ENCODE peak calls at places on chromosomes 3 and 15, in seven cellular contexts. One of them, this sample, is unnamed.

GRCh38 chr3:112097378-112097777 is 11.2 kb downstream of the C3orf52 start:
- DNase-seq in pons: peak; percentile 6
- DNase-seq in hepatocyte: peak; percentile 91
- DNase-seq in T-helper 9 cell: no peak
- DNase-seq in islet precursor cell: peak; percentile 78
- DNase-seq in hypothalamus: no peak
- DNase-seq in PC-9: peak; percentile 74
- DNase-seq in this sample: no peak

GRCh38 chr3:149575213-149575961 is 82.4 kb downstream of the WWTR1 start:
- DNase-seq in pons: no peak
- DNase-seq in PC-9: no peak
- DNase-seq in islet precursor cell: peak; percentile 72
- DNase-seq in T-helper 9 cell: no peak
- DNase-seq in hepatocyte: peak; percentile 16
- DNase-seq in hypothalamus: no peak
- DNase-seq in this sample: no peak

GRCh38 chr15:88604381-88604951 is 16.7 kb upstream of the AEN start:
- DNase-seq in islet precursor cell: peak; percentile 59
- DNase-seq in hypothalamus: no peak
- DNase-seq in T-helper 9 cell: no peak
- DNase-seq in PC-9: no peak
- DNase-seq in pons: no peak
- DNase-seq in hepatocyte: no peak
- DNase-seq in this sample: no peak

GRCh38 chr3:136547293-136547692 is 204.9 kb downstream of the STAG1 start:
- DNase-seq in hepatocyte: no peak
- DNase-seq in PC-9: no peak
- DNase-seq in pons: no peak
- DNase-seq in islet precursor cell: no peak
- DNase-seq in hypothalamus: no peak
- DNase-seq in T-helper 9 cell: no peak
- DNase-seq in this sample: no peak

GRCh38 chr3:10496121-10496863 is 9.1 kb downstream of the ATP2B2 start:
- DNase-seq in PC-9: no peak
- DNase-seq in pons: no peak
- DNase-seq in islet precursor cell: no peak
- DNase-seq in hepatocyte: no peak
- DNase-seq in T-helper 9 cell: no peak
- DNase-seq in hypothalamus: no peak
- DNase-seq in this sample: no peak

GRCh38 chr3:12194669-12195161 is 36.0 kb upstream of the TIMP4 start:
- DNase-seq in hypothalamus: no peak
- DNase-seq in islet precursor cell: peak; percentile 72
- DNase-seq in PC-9: peak; percentile 70
- DNase-seq in hepatocyte: peak; percentile 45
- DNase-seq in T-helper 9 cell: no peak
- DNase-seq in pons: no peak
- DNase-seq in this sample: no peak

GRCh38 chr3:97979610-97980009 is 7.4 kb upstream of the RIOX2 start:
- DNase-seq in hypothalamus: no peak
- DNase-seq in T-helper 9 cell: no peak
- DNase-seq in hepatocyte: no peak
- DNase-seq in islet precursor cell: no peak
- DNase-seq in PC-9: no peak
- DNase-seq in pons: no peak
- DNase-seq in this sample: no peak

GRCh38 chr3:129936757-129937156 is 37.8 kb upstream of the TRH start:
- DNase-seq in T-helper 9 cell: no peak
- DNase-seq in islet precursor cell: no peak
- DNase-seq in PC-9: peak; percentile 26
- DNase-seq in hypothalamus: no peak
- DNase-seq in pons: peak; percentile 87
- DNase-seq in hepatocyte: no peak
- DNase-seq in this sample: peak; percentile 50

GRCh38 chr15:25182098-25182478 is 227.3 kb downstream of the SNRPN start:
- DNase-seq in hepatocyte: no peak
- DNase-seq in hypothalamus: no peak
- DNase-seq in pons: no peak
- DNase-seq in islet precursor cell: no peak
- DNase-seq in PC-9: no peak
- DNase-seq in T-helper 9 cell: no peak
- DNase-seq in this sample: no peak

GRCh38 chr3:53023072-53023823 is 22.6 kb downstream of the SFMBT1 start:
- DNase-seq in hepatocyte: no peak
- DNase-seq in PC-9: no peak
- DNase-seq in pons: no peak
- DNase-seq in T-helper 9 cell: no peak
- DNase-seq in hypothalamus: no peak
- DNase-seq in islet precursor cell: no peak
- DNase-seq in this sample: no peak

GRCh38 chr3:194928183-194928736 is 242.6 kb downstream of the FAM43A start:
- DNase-seq in hypothalamus: no peak
- DNase-seq in hepatocyte: peak; percentile 30
- DNase-seq in T-helper 9 cell: no peak
- DNase-seq in pons: no peak
- DNase-seq in islet precursor cell: peak; percentile 55
- DNase-seq in PC-9: no peak
- DNase-seq in this sample: no peak

GRCh38 chr3:104412608-104413580 is 953.8 kb upstream of the ALCAM start:
- DNase-seq in pons: no peak
- DNase-seq in islet precursor cell: no peak
- DNase-seq in PC-9: no peak
- DNase-seq in hepatocyte: no peak
- DNase-seq in T-helper 9 cell: no peak
- DNase-seq in hypothalamus: no peak
- DNase-seq in this sample: no peak

GRCh38 chr3:160458151-160458550 is 8.6 kb upstream of the TRIM59 start:
- DNase-seq in PC-9: no peak
- DNase-seq in islet precursor cell: no peak
- DNase-seq in T-helper 9 cell: no peak
- DNase-seq in pons: no peak
- DNase-seq in hypothalamus: no peak
- DNase-seq in hepatocyte: no peak
- DNase-seq in this sample: no peak

GRCh38 chr15:60858511-60859085 is 370.5 kb downstream of the RORA start:
- DNase-seq in PC-9: no peak
- DNase-seq in T-helper 9 cell: no peak
- DNase-seq in hypothalamus: no peak
- DNase-seq in hepatocyte: no peak
- DNase-seq in islet precursor cell: no peak
- DNase-seq in pons: no peak
- DNase-seq in this sample: no peak

This sample was measured in CD4-positive, CD25-positive, alpha-beta regulatory T cell.